ENCODE peak calls at places on chromosomes 3 and 15, in five cellular contexts. One of them, this sample, is unnamed.

GRCh38 chr3:110423276-110423675 is 648.3 kb upstream of the NECTIN3 start:
- DNase-seq in testis: no peak
- DNase-seq in esophagus squamous epithelium: no peak
- DNase-seq in heart left ventricle: no peak
- DNase-seq in body of pancreas: no peak
- DNase-seq in this sample: no peak

GRCh38 chr3:157128771-157129671 is 30.9 kb downstream of the CCNL1 start:
- DNase-seq in heart left ventricle: no peak
- DNase-seq in esophagus squamous epithelium: no peak
- DNase-seq in testis: peak; percentile 48
- DNase-seq in body of pancreas: peak; percentile 57
- DNase-seq in this sample: no peak

GRCh38 chr3:31343075-31343474 is 189.7 kb upstream of the STT3B start:
- DNase-seq in heart left ventricle: no peak
- DNase-seq in body of pancreas: no peak
- DNase-seq in esophagus squamous epithelium: no peak
- DNase-seq in testis: no peak
- DNase-seq in this sample: no peak

GRCh38 chr3:9696480-9697220 is 7.0 kb upstream of the CPNE9 start:
- DNase-seq in heart left ventricle: no peak
- DNase-seq in body of pancreas: no peak
- DNase-seq in esophagus squamous epithelium: no peak
- DNase-seq in testis: no peak
- DNase-seq in this sample: no peak

GRCh38 chr3:31442755-31443154 is 90.0 kb upstream of the STT3B start:
- DNase-seq in body of pancreas: no peak
- DNase-seq in heart left ventricle: no peak
- DNase-seq in testis: no peak
- DNase-seq in esophagus squamous epithelium: no peak
- DNase-seq in this sample: no peak

GRCh38 chr3:78496458-78496857 is 1271.3 kb downstream of the ROBO1 start:
- DNase-seq in heart left ventricle: no peak
- DNase-seq in testis: no peak
- DNase-seq in body of pancreas: no peak
- DNase-seq in esophagus squamous epithelium: no peak
- DNase-seq in this sample: no peak

GRCh38 chr3:22887664-22888291 is 315.3 kb upstream of the UBE2E2 start:
- DNase-seq in esophagus squamous epithelium: no peak
- DNase-seq in heart left ventricle: no peak
- DNase-seq in body of pancreas: no peak
- DNase-seq in testis: peak; percentile 42
- DNase-seq in this sample: peak; percentile 28

GRCh38 chr3:112470791-112471190 is 28.5 kb downstream of the BTLA start:
- DNase-seq in body of pancreas: no peak
- DNase-seq in testis: no peak
- DNase-seq in esophagus squamous epithelium: no peak
- DNase-seq in heart left ventricle: no peak
- DNase-seq in this sample: no peak

GRCh38 chr3:58535531-58536500 is 1.2 kb downstream of the ACOX2 start:
- DNase-seq in testis: peak; percentile 52
- DNase-seq in heart left ventricle: no peak
- DNase-seq in esophagus squamous epithelium: no peak
- DNase-seq in body of pancreas: peak; percentile 65
- DNase-seq in this sample: no peak

GRCh38 chr3:132870596-132870995 is 148.4 kb upstream of the NPHP3 start:
- DNase-seq in testis: no peak
- DNase-seq in body of pancreas: no peak
- DNase-seq in heart left ventricle: no peak
- DNase-seq in esophagus squamous epithelium: no peak
- DNase-seq in this sample: no peak

GRCh38 chr3:128307029-128307633 is 153.8 kb downstream of the EEFSEC start:
- DNase-seq in body of pancreas: no peak
- DNase-seq in heart left ventricle: no peak
- DNase-seq in testis: no peak
- DNase-seq in esophagus squamous epithelium: no peak
- DNase-seq in this sample: peak; percentile 46

GRCh38 chr3:25831578-25831977 is 41.7 kb downstream of the OXSM start:
- DNase-seq in testis: no peak
- DNase-seq in heart left ventricle: no peak
- DNase-seq in esophagus squamous epithelium: no peak
- DNase-seq in body of pancreas: no peak
- DNase-seq in this sample: no peak

GRCh38 chr15:32870240-32871033 is 152.6 kb downstream of the GREM1 start:
- DNase-seq in testis: no peak
- DNase-seq in esophagus squamous epithelium: no peak
- DNase-seq in body of pancreas: no peak
- DNase-seq in heart left ventricle: no peak
- DNase-seq in this sample: no peak

GRCh38 chr3:112260563-112260962 is 33.5 kb downstream of the SLC9C1 start:
- DNase-seq in heart left ventricle: no peak
- DNase-seq in testis: no peak
- DNase-seq in esophagus squamous epithelium: no peak
- DNase-seq in body of pancreas: no peak
- DNase-seq in this sample: no peak

GRCh38 chr3:170562080-170562479 is 23.8 kb downstream of the SLC7A14 start:
- DNase-seq in body of pancreas: no peak
- DNase-seq in esophagus squamous epithelium: no peak
- DNase-seq in testis: no peak
- DNase-seq in heart left ventricle: no peak
- DNase-seq in this sample: no peak

GRCh38 chr3:104460477-104461406 is 906.0 kb upstream of the ALCAM start:
- DNase-seq in esophagus squamous epithelium: no peak
- DNase-seq in body of pancreas: no peak
- DNase-seq in testis: peak; percentile 23
- DNase-seq in heart left ventricle: no peak
- DNase-seq in this sample: no peak

GRCh38 chr15:91040851-91041250 is 18.5 kb upstream of the VPS33B start:
- DNase-seq in testis: no peak
- DNase-seq in body of pancreas: no peak
- DNase-seq in esophagus squamous epithelium: no peak
- DNase-seq in heart left ventricle: no peak
- DNase-seq in this sample: no peak

GRCh38 chr3:168933614-168934013 is 729.9 kb downstream of the MECOM start:
- DNase-seq in testis: no peak
- DNase-seq in body of pancreas: no peak
- DNase-seq in esophagus squamous epithelium: no peak
- DNase-seq in heart left ventricle: no peak
- DNase-seq in this sample: no peak

GRCh38 chr15:72319360-72319984 is 485 bp downstream of the CELF6 start:
- DNase-seq in body of pancreas: peak; percentile 69
- DNase-seq in heart left ventricle: peak; percentile 73
- DNase-seq in testis: peak; percentile 64
- DNase-seq in esophagus squamous epithelium: no peak
- DNase-seq in this sample: peak; percentile 79

DNA sequence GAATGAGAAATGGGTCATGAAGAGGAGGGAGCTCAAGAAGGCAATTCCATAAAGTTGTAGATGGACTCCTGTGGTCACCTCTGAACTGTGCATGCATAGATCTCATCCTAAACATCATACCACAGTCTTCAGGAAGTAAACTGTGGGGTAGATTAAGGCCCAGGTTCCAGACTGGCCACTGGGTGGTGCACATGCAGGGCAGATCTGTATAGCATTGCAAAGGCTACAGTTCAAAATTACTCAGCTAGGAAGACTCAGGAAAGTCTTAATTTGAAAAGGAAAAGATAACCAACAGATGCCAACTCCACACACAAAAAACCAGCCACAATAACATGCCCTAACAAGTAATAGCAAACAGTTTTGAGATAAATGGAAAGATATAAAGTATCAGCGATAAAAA is 20.3 kb downstream of the KY start:
- DNase-seq in body of pancreas: no peak
- DNase-seq in heart left ventricle: no peak
- DNase-seq in esophagus squamous epithelium: no peak
- DNase-seq in testis: no peak
- DNase-seq in this sample: no peak
- TF ChIP-seq CTCF in body of pancreas: no peak
- TF ChIP-seq CTCF in heart left ventricle: peak; percentile 16
- TF ChIP-seq CTCF in esophagus squamous epithelium: no peak
- TF ChIP-seq CTCF in testis: no peak
- TF ChIP-seq CTCF in this sample: peak; percentile 10

GRCh38 chr15:76311071-76311956 is at the start of gene ETFA:
- DNase-seq in heart left ventricle: peak; percentile 99
- DNase-seq in esophagus squamous epithelium: peak; percentile 75
- DNase-seq in body of pancreas: peak; percentile 98
- DNase-seq in testis: peak; percentile 98
- DNase-seq in this sample: peak; percentile 98
- TF ChIP-seq POLR2A in heart left ventricle: peak; percentile 98
- TF ChIP-seq POLR2A in esophagus squamous epithelium: no peak
- TF ChIP-seq POLR2A in body of pancreas: peak; percentile 96
- TF ChIP-seq POLR2A in testis: peak; percentile 50
- TF ChIP-seq POLR2A in this sample: peak; percentile 99

GRCh38 chr3:40618158-40618557 is 93.4 kb downstream of the ZNF621 start:
- DNase-seq in esophagus squamous epithelium: no peak
- DNase-seq in heart left ventricle: no peak
- DNase-seq in testis: no peak
- DNase-seq in body of pancreas: no peak
- DNase-seq in this sample: no peak

GRCh38 chr3:40615916-40616315 is 91.2 kb downstream of the ZNF621 start:
- DNase-seq in body of pancreas: no peak
- DNase-seq in esophagus squamous epithelium: no peak
- DNase-seq in testis: no peak
- DNase-seq in heart left ventricle: no peak
- DNase-seq in this sample: no peak

GRCh38 chr3:40615110-40615915 is 90.6 kb downstream of the ZNF621 start:
- DNase-seq in body of pancreas: no peak
- DNase-seq in esophagus squamous epithelium: no peak
- DNase-seq in testis: no peak
- DNase-seq in heart left ventricle: no peak
- DNase-seq in this sample: no peak

GRCh38 chr3:40617084-40617483 is 92.3 kb downstream of the ZNF621 start:
- DNase-seq in testis: no peak
- DNase-seq in heart left ventricle: no peak
- DNase-seq in body of pancreas: no peak
- DNase-seq in esophagus squamous epithelium: no peak
- DNase-seq in this sample: no peak

DNA sequence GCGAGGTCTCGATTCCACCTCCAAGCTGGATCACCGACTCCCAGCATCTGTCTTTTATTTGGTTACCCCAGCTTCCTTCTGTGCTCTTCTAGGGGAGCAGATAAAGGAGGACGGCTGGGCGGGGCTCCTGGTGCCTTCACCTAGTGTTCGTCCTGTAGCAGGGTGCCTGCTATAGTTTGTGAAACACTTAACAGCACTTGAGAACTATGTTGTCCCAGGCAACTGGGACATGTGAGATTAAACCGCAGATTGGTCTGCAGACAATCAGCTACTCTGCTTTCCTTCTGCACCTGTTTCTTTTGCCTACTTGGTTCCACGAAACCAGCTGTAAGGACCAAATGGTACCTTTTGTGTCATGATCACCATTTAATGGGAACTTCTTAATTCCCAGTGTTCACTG is 91.7 kb downstream of the ZNF621 start:
- DNase-seq in testis: no peak
- DNase-seq in body of pancreas: no peak
- DNase-seq in esophagus squamous epithelium: no peak
- DNase-seq in heart left ventricle: no peak
- DNase-seq in this sample: no peak
- H3K36me3 ChIP-seq in testis: no peaks in the 10 kb centered on the region
- H3K36me3 ChIP-seq in body of pancreas: no peaks in the 10 kb centered on the region
- H3K36me3 ChIP-seq in esophagus squamous epithelium: no peaks in the 10 kb centered on the region
- H3K36me3 ChIP-seq in heart left ventricle: no peaks in the 10 kb centered on the region
- H3K36me3 ChIP-seq in this sample: no peaks in the 10 kb centered on the region

GRCh38 chr3:179562467-179563297 is at the start of gene ACTL6A:
- DNase-seq in esophagus squamous epithelium: peak; percentile 96
- DNase-seq in heart left ventricle: peak; percentile 100
- DNase-seq in body of pancreas: peak; percentile 100
- DNase-seq in testis: peak; percentile 100
- DNase-seq in this sample: peak; percentile 100

GRCh38 chr3:179558742-179559364 is 3.9 kb upstream of the ACTL6A start:
- DNase-seq in body of pancreas: peak; percentile 48
- DNase-seq in heart left ventricle: peak; percentile 62
- DNase-seq in testis: peak; percentile 77
- DNase-seq in esophagus squamous epithelium: no peak
- DNase-seq in this sample: peak; percentile 72

GRCh38 chr3:179560791-179561190 is 1.9 kb upstream of the ACTL6A start:
- DNase-seq in testis: no peak
- DNase-seq in body of pancreas: no peak
- DNase-seq in heart left ventricle: no peak
- DNase-seq in esophagus squamous epithelium: no peak
- DNase-seq in this sample: no peak

GRCh38 chr3:179565496-179565895 is 2.8 kb downstream of the ACTL6A start:
- DNase-seq in esophagus squamous epithelium: no peak
- DNase-seq in testis: no peak
- DNase-seq in heart left ventricle: no peak
- DNase-seq in body of pancreas: no peak
- DNase-seq in this sample: no peak

GRCh38 chr3:179563298-179563934 is 690 bp downstream of the ACTL6A start:
- DNase-seq in body of pancreas: peak; percentile 64
- DNase-seq in heart left ventricle: peak; percentile 62
- DNase-seq in testis: peak; percentile 76
- DNase-seq in esophagus squamous epithelium: no peak
- DNase-seq in this sample: peak; percentile 85
- TF ChIP-seq CTCF in body of pancreas: peak; percentile 73
- TF ChIP-seq CTCF in heart left ventricle: peak; percentile 34
- TF ChIP-seq CTCF in testis: no peak
- TF ChIP-seq CTCF in esophagus squamous epithelium: peak; percentile 21
- TF ChIP-seq CTCF in this sample: peak; percentile 78

GRCh38 chr3:196432137-196432879 is at the start of gene UBXN7:
- DNase-seq in heart left ventricle: peak; percentile 97
- DNase-seq in esophagus squamous epithelium: peak; percentile 58
- DNase-seq in body of pancreas: peak; percentile 95
- DNase-seq in testis: peak; percentile 95
- DNase-seq in this sample: peak; percentile 95

GRCh38 chr3:196431193-196432136 is 762 bp downstream of the UBXN7 start:
- DNase-seq in esophagus squamous epithelium: no peak
- DNase-seq in heart left ventricle: peak; percentile 41
- DNase-seq in testis: peak; percentile 44
- DNase-seq in body of pancreas: no peak
- DNase-seq in this sample: peak; percentile 42
- TF ChIP-seq POLR2A in esophagus squamous epithelium: no peak
- TF ChIP-seq POLR2A in heart left ventricle: no peak
- TF ChIP-seq POLR2A in testis: no peak
- TF ChIP-seq POLR2A in body of pancreas: no peak
- TF ChIP-seq POLR2A in this sample: peak; percentile 58

This sample was measured in adrenal gland.